ENCODE peak calls at places on chromosome 21, in seven cellular contexts. T is kidney, R is cardiac fibroblast, I is epithelial cell of proximal tubule, P is HFF-Myc, J is adrenal gland, S is BJ. A is an unnamed sample.

GRCh38 chr21:20647603-20648002 is 350.6 kb upstream of the NCAM2 start:
- DNase-seq in T (no peak), R (no peak), I (no peak), P (peak), J (no peak), S (no peak), A (no peak)

GRCh38 chr21:15850645-15851044 is 120.9 kb downstream of the USP25 start:
- DNase-seq in T (no peak), R (peak), I (no peak), P (no peak), J (no peak), S (no peak), A (no peak)

GRCh38 chr21:37462087-37462861 is 95.7 kb downstream of the DYRK1A start:
- DNase-seq in T (no peak), R (no peak), I (no peak), P (no peak), J (no peak), S (no peak), A (no peak)

GRCh38 chr21:15060776-15061175 is 4.0 kb downstream of the NRIP1 start:
- DNase-seq in T (no peak), R (no peak), I (no peak), P (no peak), J (no peak), S (no peak), A (no peak)

GRCh38 chr21:15967661-15968060 is 237.9 kb downstream of the USP25 start:
- DNase-seq in T (no peak), R (peak), I (peak), P (peak), J (no peak), S (no peak), A (no peak)

GRCh38 chr21:35145626-35146236 is 96.6 kb upstream of the RUNX1 start:
- DNase-seq in T (peak), R (no peak), I (no peak), P (no peak), J (peak), S (no peak), A (no peak)

GRCh38 chr21:33587792-33588484 is 546 bp downstream of the DONSON start:
- DNase-seq in T (peak), R (peak), I (no peak), P (no peak), J (peak), S (no peak), A (no peak)

GRCh38 chr21:37263827-37264226 is 3.3 kb downstream of the VPS26C start:
- DNase-seq in T (no peak), R (no peak), I (no peak), P (no peak), J (peak), S (no peak), A (no peak)

GRCh38 chr21:22374218-22374969 is 1376.2 kb downstream of the NCAM2 start:
- DNase-seq in T (no peak), R (no peak), I (no peak), P (no peak), J (no peak), S (no peak), A (no peak)

GRCh38 chr21:15441999-15442398 is 287.8 kb upstream of the USP25 start:
- DNase-seq in T (no peak), R (no peak), I (no peak), P (no peak), J (no peak), S (no peak), A (no peak)

GRCh38 chr21:45248893-45249381 is 38.8 kb downstream of the POFUT2 start:
- DNase-seq in T (no peak), R (peak), I (no peak), P (no peak), J (no peak), S (no peak), A (no peak)

GRCh38 chr21:33418686-33419085 is 15.5 kb downstream of the IFNGR2 start:
- DNase-seq in T (no peak), R (peak), I (no peak), P (no peak), J (peak), S (no peak), A (no peak)

GRCh38 chr21:30320215-30320614 is at the start of gene KRTAP26-1:
- DNase-seq in T (no peak), R (no peak), I (no peak), P (no peak), J (no peak), S (no peak), A (no peak)

GRCh38 chr21:28822882-28823335 is 169.8 kb downstream of the LTN1 start:
- DNase-seq in T (no peak), R (peak), I (no peak), P (peak), J (no peak), S (peak), A (peak)

GRCh38 chr21:35895598-35895997 is 164.7 kb downstream of the SETD4 start:
- DNase-seq in T (no peak), R (no peak), I (no peak), P (no peak), J (no peak), S (no peak), A (no peak)

GRCh38 chr21:45378258-45378966 is 26.6 kb upstream of the COL18A1 start:
- DNase-seq in T (peak), R (no peak), I (no peak), P (peak), J (peak), S (peak), A (no peak)

GRCh38 chr21:28804089-28804670 is 188.5 kb downstream of the LTN1 start:
- DNase-seq in T (no peak), R (peak), I (no peak), P (no peak), J (no peak), S (no peak), A (no peak)

GRCh38 chr21:34889537-34890257 is 159.4 kb downstream of the RUNX1 start:
- DNase-seq in T (peak), R (peak), I (no peak), P (no peak), J (peak), S (no peak), A (no peak)

GRCh38 chr21:33394260-33394659 is 9.0 kb upstream of the IFNGR2 start:
- DNase-seq in T (no peak), R (no peak), I (no peak), P (no peak), J (peak), S (no peak), A (no peak)

GRCh38 chr21:29477347-29477746 is 178.6 kb downstream of the BACH1 start:
- DNase-seq in T (no peak), R (no peak), I (no peak), P (no peak), J (no peak), S (no peak), A (no peak)

GRCh38 chr21:42534361-42534900 is 20.8 kb downstream of the SLC37A1 start:
- DNase-seq in T (peak), R (no peak), I (no peak), P (no peak), J (peak), S (no peak), A (no peak)

GRCh38 chr21:39346671-39347327 is 2.1 kb downstream of the HMGN1 start:
- DNase-seq in T (no peak), R (no peak), I (no peak), P (no peak), J (no peak), S (no peak), A (no peak)
- H3K4me3 ChIP-seq in T (peak), R (peak), I (peak), P (peak), J (no peak), S (peak), A (no peak)

GRCh38 chr21:44012474-44013379 is 618 bp downstream of the TRAPPC10 start:
- DNase-seq in T (peak), R (peak), I (no peak), P (no peak), J (peak), S (no peak), A (no peak)
- TF ChIP-seq CTCF in T (no peak), R (no peak), I (no peak), P (no peak), J (no peak), S (no peak), A (no peak)

GRCh38 chr21:26842300-26842699 is 2.9 kb downstream of the ADAMTS1 start:
- DNase-seq in T (no peak), R (peak), I (no peak), P (no peak), J (no peak), S (no peak), A (no peak)
- H3K4me3 ChIP-seq in T (peak), R (peak), I (peak), P (peak), J (no peak), S (peak), A (peak)

GRCh38 chr21:25281134-25281533 is 326.1 kb downstream of the MRPL39 start:
- DNase-seq in T (no peak), R (no peak), I (no peak), P (no peak), J (no peak), S (no peak), A (no peak)

GRCh38 chr21:25280061-25280460 is 327.2 kb downstream of the MRPL39 start:
- DNase-seq in T (no peak), R (no peak), I (no peak), P (no peak), J (no peak), S (no peak), A (no peak)

DNA sequence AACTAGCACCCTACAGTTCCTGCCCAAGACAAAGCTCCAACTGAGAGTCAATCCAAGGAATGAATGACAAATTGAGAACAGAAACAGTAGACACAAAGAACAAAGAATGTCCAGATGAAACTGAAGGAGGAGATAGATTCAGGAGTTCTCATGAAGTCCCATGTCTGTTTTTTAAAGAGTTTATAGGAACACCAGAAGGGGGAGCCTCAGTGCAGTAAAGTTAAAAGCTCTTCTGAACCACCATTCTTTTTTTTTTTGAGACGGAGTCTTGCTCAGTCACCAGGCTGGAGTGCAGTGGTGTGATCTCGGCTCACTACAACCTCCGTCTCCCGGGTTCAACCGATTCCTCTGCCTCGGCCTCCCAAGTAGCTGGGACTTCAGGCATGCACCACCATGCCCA is 323.6 kb downstream of the MRPL39 start:
- DNase-seq in T (no peak), R (peak), I (peak), P (no peak), J (no peak), S (peak), A (peak)
- TF ChIP-seq CTCF in T (peak), R (peak), I (peak), P (peak), J (peak), S (peak), A (peak)

GRCh38 chr21:41361053-41361785 is 608 bp upstream of the MX2 start:
- DNase-seq in T (peak), R (no peak), I (no peak), P (no peak), J (no peak), S (no peak), A (no peak)

GRCh38 chr21:41361786-41362604 is at the start of gene MX2:
- DNase-seq in T (peak), R (peak), I (no peak), P (peak), J (peak), S (peak), A (peak)

GRCh38 chr21:41364308-41364707 is 2.5 kb downstream of the MX2 start:
- DNase-seq in T (no peak), R (no peak), I (no peak), P (no peak), J (no peak), S (no peak), A (no peak)

GRCh38 chr21:41363370-41364270 is 1.8 kb downstream of the MX2 start:
- DNase-seq in T (no peak), R (no peak), I (no peak), P (no peak), J (no peak), S (no peak), A (no peak)

DNA sequence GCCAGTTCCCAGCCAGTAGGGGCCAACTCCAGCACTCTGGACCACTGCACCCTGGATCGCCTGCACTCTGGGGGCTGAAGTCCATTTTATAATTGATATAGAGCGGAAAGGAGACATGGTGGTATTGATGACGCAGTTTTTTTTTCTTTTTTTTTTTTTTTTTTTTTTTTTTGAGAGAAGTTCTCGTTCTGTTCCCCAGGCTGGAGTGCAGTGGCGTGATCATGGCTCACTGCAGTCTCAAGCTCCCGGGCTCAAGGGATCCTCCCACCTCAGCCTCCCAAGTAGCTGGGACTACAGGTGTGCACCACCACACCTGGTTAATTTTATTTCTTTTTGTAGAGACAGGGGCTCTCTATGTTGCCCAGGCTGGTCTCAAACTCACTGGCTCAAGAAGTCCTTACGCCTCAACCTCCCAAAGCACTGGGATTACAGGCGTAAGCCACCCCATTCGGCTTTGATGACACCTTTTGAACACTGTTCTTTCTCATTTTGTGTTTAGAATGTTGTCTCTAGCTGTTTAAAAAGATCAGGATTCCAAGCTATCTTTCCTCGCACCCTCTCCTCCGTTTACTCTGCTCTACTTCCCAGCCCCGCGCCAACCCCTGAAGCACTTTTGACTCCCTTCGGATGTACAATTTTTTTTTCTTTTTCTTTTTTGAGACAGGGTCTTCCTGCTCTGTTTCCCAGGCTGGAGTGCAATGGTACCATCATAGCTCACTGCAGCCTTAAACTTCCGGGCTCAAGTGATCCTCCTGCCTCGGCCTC is 960 bp downstream of the MX2 start:
- DNase-seq in T (peak), R (no peak), I (no peak), P (no peak), J (no peak), S (no peak), A (no peak)
- H3K4me3 ChIP-seq in T (peak), R (peak), I (no peak), P (peak), J (no peak), S (peak), A (no peak)

DNA sequence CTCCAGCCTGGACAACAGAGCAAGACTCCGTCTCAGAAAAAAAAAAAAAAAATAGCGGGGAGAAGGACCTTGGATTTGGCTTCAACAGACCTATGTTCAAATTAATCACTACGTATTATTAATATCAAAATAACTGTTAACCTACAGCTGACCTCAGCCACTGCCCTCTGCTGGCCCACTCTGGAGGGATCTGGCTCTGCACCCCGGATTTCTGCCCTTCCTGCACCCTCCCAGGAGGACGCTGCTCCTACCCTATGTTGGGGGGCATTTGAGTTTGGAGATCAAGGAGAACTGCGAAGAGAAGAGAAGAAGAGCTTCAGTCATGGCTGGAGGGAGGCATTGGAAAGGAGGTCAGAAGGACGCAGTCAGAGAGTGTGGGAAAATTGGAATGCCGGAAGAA is 96.7 kb downstream of the PSMG1 start:
- DNase-seq in T (no peak), R (no peak), I (no peak), P (no peak), J (no peak), S (no peak), A (no peak)
- TF ChIP-seq CTCF in T (peak), R (no peak), I (no peak), P (peak), J (no peak), S (no peak), A (no peak)

DNA sequence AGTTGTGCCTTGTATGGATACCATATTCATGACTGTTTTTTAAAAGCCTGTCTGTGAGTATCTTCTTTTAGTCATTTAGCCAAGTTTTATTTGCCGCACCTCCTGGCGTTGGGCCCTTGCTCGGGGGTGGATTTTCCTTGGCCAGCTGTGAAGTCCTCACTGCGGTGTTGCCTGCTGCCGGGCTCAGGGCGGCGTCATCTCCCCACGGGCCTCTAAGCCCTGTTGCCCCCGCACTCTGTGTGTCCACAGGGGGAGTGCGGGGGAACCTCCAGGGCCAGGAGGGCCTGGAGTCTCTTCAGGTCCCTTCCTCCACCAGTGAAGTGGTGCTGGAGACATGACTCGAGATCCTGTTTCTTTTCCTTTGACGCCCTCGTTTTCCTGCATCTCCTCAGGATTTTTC is 65.8 kb upstream of the DIP2A start:
- DNase-seq in T (peak), R (peak), I (no peak), P (peak), J (peak), S (peak), A (peak)
- H3K4me3 ChIP-seq in T (no peak), R (no peak), I (no peak), P (no peak), J (no peak), S (no peak), A (no peak)

A was measured in AG09309.